ENCODE peak calls at places on chromosomes 3 and 15, in seven cellular contexts. N is brain microvascular endothelial cell; M is cardiac muscle cell; H is activated CD4-positive, alpha-beta T cell treated with anti-CD3 and anti-CD28 coated beads, Interleukin-2, amount 10 ng/mL, durations not matched to agents 7 days and 5 days; W is posterior vena cava; L is T follicular helper cell; Y is hepatic stellate cell. C is an unnamed sample.

GRCh38 chr3:111577798-111578685 is 17.1 kb downstream of the ZBED2 start:
- DNase-seq in Y (peak), H (no peak), L (no peak), W (no peak), M (peak), N (peak), C (no peak)

GRCh38 chr15:74421302-74422245 is 12.2 kb downstream of the SEMA7A start:
- DNase-seq in L (no peak), M (no peak), H (no peak), W (no peak), N (no peak), Y (no peak), C (no peak)

GRCh38 chr3:47991341-47991740 is 24.9 kb downstream of the MAP4 start:
- DNase-seq in N (no peak), W (no peak), Y (no peak), H (no peak), L (no peak), M (no peak), C (no peak)

GRCh38 chr15:90259524-90259923 is 5.9 kb upstream of the NGRN start:
- DNase-seq in H (no peak), L (no peak), W (no peak), M (no peak), Y (no peak), N (peak), C (no peak)

GRCh38 chr3:134084230-134084950 is 54.7 kb upstream of the SLCO2A1 start:
- DNase-seq in M (no peak), Y (no peak), N (no peak), L (no peak), W (no peak), H (no peak), C (no peak)

GRCh38 chr3:129936757-129937156 is 37.8 kb upstream of the TRH start:
- DNase-seq in Y (peak), W (no peak), N (peak), L (peak), M (peak), H (peak), C (peak)

GRCh38 chr15:96501362-96501761 is 170.9 kb downstream of the NR2F2 start:
- DNase-seq in Y (no peak), N (no peak), H (no peak), L (no peak), M (no peak), W (no peak), C (no peak)

GRCh38 chr3:78497025-78497424 is 1270.8 kb downstream of the ROBO1 start:
- DNase-seq in W (no peak), L (no peak), M (no peak), H (no peak), N (no peak), Y (no peak), C (no peak)

GRCh38 chr15:76034111-76034510 is 21.9 kb upstream of the NRG4 start:
- DNase-seq in H (no peak), M (no peak), W (no peak), N (no peak), L (no peak), Y (no peak), C (no peak)

GRCh38 chr15:67067930-67068542 is 2.6 kb downstream of the SMAD3 start:
- DNase-seq in L (no peak), W (peak), N (no peak), H (peak), Y (no peak), M (peak), C (no peak)

GRCh38 chr3:40452057-40452456 is 5.1 kb upstream of the RPL14 start:
- DNase-seq in W (no peak), Y (no peak), N (no peak), M (no peak), H (no peak), L (no peak), C (no peak)

GRCh38 chr15:64930778-64931240 is 19.1 kb downstream of the ANKDD1A start:
- DNase-seq in M (peak), H (no peak), Y (peak), W (no peak), L (no peak), N (peak), C (no peak)

GRCh38 chr15:49223536-49224274 is 53.7 kb downstream of the GALK2 start:
- DNase-seq in M (peak), W (no peak), Y (no peak), L (no peak), H (no peak), N (no peak), C (no peak)

GRCh38 chr3:5017953-5018531 is 38.8 kb downstream of the BHLHE40 start:
- DNase-seq in M (peak), Y (no peak), H (no peak), N (no peak), L (no peak), W (peak), C (no peak)

GRCh38 chr3:138197058-138197457 is 10.0 kb downstream of the ARMC8 start:
- DNase-seq in L (no peak), N (peak), W (no peak), H (no peak), Y (peak), M (peak), C (no peak)

GRCh38 chr3:189907803-189908202 is 212.9 kb downstream of the P3H2 start:
- DNase-seq in N (no peak), M (no peak), Y (no peak), H (no peak), W (no peak), L (no peak), C (no peak)

GRCh38 chr15:77504310-77504709 is 83.6 kb downstream of the HMG20A start:
- DNase-seq in H (no peak), N (no peak), Y (no peak), L (no peak), M (no peak), W (no peak), C (no peak)

GRCh38 chr15:58438956-58439355 is 7.2 kb downstream of the LIPC start:
- DNase-seq in H (peak), Y (peak), N (peak), M (peak), W (no peak), L (no peak), C (no peak)